ENCODE peak calls at places on chromosomes 2 and 18, in six cellular contexts. Z is adipocyte; F is Peyer's patch; Y is stimulated activated CD4-positive, alpha-beta T cell treated with anti-CD3 and anti-CD28 coated beads, Interleukin-1b, Interleukin-23, amount 100 ng/mL, for 48 hours; V is HAP-1; Q is left ventricle myocardium inferior. J is an unnamed sample.

GRCh38 chr2:143901185-143901842 is 618.6 kb downstream of the ZEB2 start:
- DNase-seq in Z (peak), F (no peak), Y (no peak), V (no peak), Q (no peak), J (no peak)

GRCh38 chr2:68558576-68558975 is 84.8 kb upstream of the PROKR1 start:
- DNase-seq in Z (no peak), F (no peak), Y (no peak), V (no peak), Q (no peak), J (no peak)

GRCh38 chr2:80256396-80257167 is 48.0 kb downstream of the LRRTM1 start:
- DNase-seq in Z (peak), F (no peak), Y (no peak), V (peak), Q (no peak), J (peak)

GRCh38 chr2:203394519-203395227 is 66.5 kb downstream of the ABI2 start:
- DNase-seq in Z (no peak), F (no peak), Y (no peak), V (no peak), Q (no peak), J (peak)

GRCh38 chr2:228613133-228613532 is 431.6 kb upstream of the SPHKAP start:
- DNase-seq in Z (peak), F (no peak), Y (peak), V (no peak), Q (no peak), J (no peak)

GRCh38 chr2:141035846-141036420 is 1094.9 kb downstream of the LRP1B start:
- DNase-seq in Z (peak), F (no peak), Y (no peak), V (peak), Q (no peak), J (no peak)

GRCh38 chr2:170819941-170820646 is 3.4 kb downstream of the GAD1 start:
- DNase-seq in Z (no peak), F (no peak), Y (peak), V (no peak), Q (no peak), J (peak)

GRCh38 chr2:24362253-24362652 is 1.9 kb upstream of the ITSN2 start:
- DNase-seq in Z (no peak), F (no peak), Y (no peak), V (no peak), Q (no peak), J (no peak)

GRCh38 chr2:10780491-10780820 is 32.1 kb downstream of the PDIA6 start:
- DNase-seq in Z (no peak), F (no peak), Y (no peak), V (no peak), Q (no peak), J (no peak)

GRCh38 chr2:190598621-190599020 is 50.3 kb upstream of the NAB1 start:
- DNase-seq in Z (no peak), F (no peak), Y (no peak), V (no peak), Q (no peak), J (no peak)

GRCh38 chr2:9366041-9366440 is 57.3 kb downstream of the ITGB1BP1 start:
- DNase-seq in Z (no peak), F (no peak), Y (no peak), V (no peak), Q (no peak), J (no peak)

GRCh38 chr2:60707750-60708371 is 48.2 kb upstream of the PAPOLG start:
- DNase-seq in Z (peak), F (no peak), Y (no peak), V (peak), Q (no peak), J (peak)

GRCh38 chr2:130744287-130745117 is 10.8 kb upstream of the AMER3 start:
- DNase-seq in Z (no peak), F (no peak), Y (no peak), V (no peak), Q (peak), J (peak)

GRCh38 chr2:185127412-185127811 is 529.1 kb downstream of the ZNF804A start:
- DNase-seq in Z (no peak), F (no peak), Y (no peak), V (no peak), Q (no peak), J (no peak)

GRCh38 chr2:85288244-85288725 is 39.5 kb downstream of the TGOLN2 start:
- DNase-seq in Z (peak), F (no peak), Y (no peak), V (peak), Q (no peak), J (no peak)

GRCh38 chr18:40874233-40874632 is 1080.8 kb upstream of the PIK3C3 start:
- DNase-seq in Z (peak), F (no peak), Y (no peak), V (no peak), Q (no peak), J (no peak)

GRCh38 chr2:233593201-233593600 is 24.2 kb upstream of the UGT1A8 start:
- DNase-seq in Z (no peak), F (no peak), Y (no peak), V (no peak), Q (no peak), J (no peak)

GRCh38 chr2:112092286-112093041 is 37.4 kb downstream of the TMEM87B start:
- DNase-seq in Z (peak), F (no peak), Y (peak), V (no peak), Q (no peak), J (no peak)

GRCh38 chr18:25279961-25280360 is 72.0 kb downstream of the ZNF521 start:
- DNase-seq in Z (no peak), F (no peak), Y (no peak), V (no peak), Q (no peak), J (no peak)

GRCh38 chr18:76709659-76710645 is 112.4 kb upstream of the ZNF236 start:
- DNase-seq in Z (peak), F (peak), Y (peak), V (peak), Q (peak), J (peak)